ENCODE peak calls at places on chromosomes 12 and 14, in seven cellular contexts. A is LoVo; Q is effector memory CD4-positive, alpha-beta T cell; E is GM23338; F is NCI-H82; J is GM04504; G is pulmonary artery endothelial cell. N is an unnamed sample.

GRCh38 chr12:46660276-46660675 is 165.5 kb downstream of the SLC38A4 start:
- DNase-seq in A (no peak), Q (no peak), E (no peak), F (no peak), J (no peak), G (no peak), N (no peak)

GRCh38 chr12:89350661-89351488 is 1.4 kb downstream of the DUSP6 start:
- DNase-seq in A (no peak), Q (no peak), E (no peak), F (no peak), J (no peak), G (no peak), N (peak)

GRCh38 chr14:76473381-76474263 is 97.7 kb downstream of the ESRRB start:
- DNase-seq in A (no peak), Q (no peak), E (peak), F (peak), J (no peak), G (no peak), N (peak)

GRCh38 chr12:122207391-122207790 is 3.9 kb downstream of the B3GNT4 start:
- DNase-seq in A (no peak), Q (no peak), E (no peak), F (no peak), J (no peak), G (no peak), N (no peak)

GRCh38 chr14:39181693-39182047 is 6.6 kb downstream of the PNN start:
- DNase-seq in A (no peak), Q (no peak), E (no peak), F (no peak), J (no peak), G (no peak), N (no peak)

GRCh38 chr14:26549571-26549970 is 48.3 kb downstream of the NOVA1 start:
- DNase-seq in A (no peak), Q (no peak), E (no peak), F (no peak), J (no peak), G (no peak), N (no peak)

GRCh38 chr14:52848626-52849025 is 57.2 kb upstream of the GNPNAT1 start:
- DNase-seq in A (no peak), Q (no peak), E (no peak), F (peak), J (peak), G (no peak), N (no peak)

GRCh38 chr12:75329918-75330826 is at the start of gene CAPS2:
- DNase-seq in A (peak), Q (peak), E (peak), F (peak), J (peak), G (peak), N (peak)

GRCh38 chr14:59301354-59301753 is 112.9 kb downstream of the DAAM1 start:
- DNase-seq in A (no peak), Q (no peak), E (no peak), F (no peak), J (no peak), G (no peak), N (no peak)

GRCh38 chr12:14395059-14395778 is 29.7 kb downstream of the ATF7IP start:
- DNase-seq in A (no peak), Q (no peak), E (no peak), F (no peak), J (no peak), G (no peak), N (no peak)

GRCh38 chr12:20656600-20656999 is 38.5 kb upstream of the SLCO1C1 start:
- DNase-seq in A (no peak), Q (no peak), E (no peak), F (peak), J (no peak), G (no peak), N (no peak)

GRCh38 chr12:237026-237815 is 23.3 kb upstream of the SLC6A12 start:
- DNase-seq in A (no peak), Q (no peak), E (no peak), F (no peak), J (no peak), G (no peak), N (peak)

GRCh38 chr12:122399592-122400373 is 22.7 kb downstream of the CLIP1 start:
- DNase-seq in A (peak), Q (no peak), E (peak), F (peak), J (peak), G (peak), N (peak)

GRCh38 chr14:80679273-80679672 is 262.3 kb downstream of the CEP128 start:
- DNase-seq in A (no peak), Q (no peak), E (no peak), F (no peak), J (no peak), G (no peak), N (no peak)

GRCh38 chr12:80818878-80819277 is 102.2 kb downstream of the MYF5 start:
- DNase-seq in A (no peak), Q (no peak), E (no peak), F (no peak), J (no peak), G (no peak), N (no peak)

GRCh38 chr12:3704512-3705348 is 48.2 kb downstream of the CRACR2A start:
- DNase-seq in A (no peak), Q (no peak), E (no peak), F (peak), J (no peak), G (no peak), N (no peak)

GRCh38 chr14:93033983-93034670 is 81.6 kb downstream of the ITPK1 start:
- DNase-seq in A (no peak), Q (no peak), E (peak), F (peak), J (no peak), G (no peak), N (peak)

GRCh38 chr14:53501361-53502320 is 348.5 kb upstream of the DDHD1 start:
- DNase-seq in A (no peak), Q (no peak), E (no peak), F (no peak), J (no peak), G (no peak), N (no peak)

GRCh38 chr12:102548543-102548942 is 68.2 kb upstream of the IGF1 start:
- DNase-seq in A (no peak), Q (no peak), E (no peak), F (no peak), J (no peak), G (no peak), N (peak)

N was measured in endodermal cell.